ENCODE peak calls at places on chromosomes 11 and 22, in six cellular contexts. K is GM23338, H is prostate gland, J is HCT116, L is breast epithelium, U is endothelial cell of umbilical vein. Z is an unnamed sample.

GRCh38 chr22:22558972-22559603 is at the start of gene PRAME:
- DNase-seq in K (peak), H (no peak), J (peak), L (no peak), U (peak), Z (peak)

GRCh38 chr22:24503137-24503850 is 8.2 kb downstream of the UPB1 start:
- DNase-seq in K (peak), H (peak), J (peak), L (peak), U (peak), Z (peak)

GRCh38 chr11:128198206-128198605 is 389.2 kb downstream of the ETS1 start:
- DNase-seq in K (no peak), H (no peak), J (no peak), L (no peak), U (peak), Z (no peak)

GRCh38 chr11:19903620-19904069 is 191.0 kb downstream of the NAV2 start:
- DNase-seq in K (peak), H (peak), J (peak), L (peak), U (peak), Z (no peak)

GRCh38 chr22:31750365-31751284 is 693 bp upstream of the PRR14L start:
- DNase-seq in K (no peak), H (no peak), J (no peak), L (no peak), U (no peak), Z (no peak)

GRCh38 chr11:108654994-108655631 is 9.8 kb upstream of the DDX10 start:
- DNase-seq in K (peak), H (peak), J (peak), L (no peak), U (peak), Z (no peak)

GRCh38 chr22:18109410-18110193 is 1.0 kb upstream of the TUBA8 start:
- DNase-seq in K (no peak), H (no peak), J (no peak), L (no peak), U (peak), Z (peak)

GRCh38 chr11:73189315-73189714 is 28.8 kb upstream of the P2RY2 start:
- DNase-seq in K (no peak), H (no peak), J (no peak), L (no peak), U (no peak), Z (peak)

GRCh38 chr22:40388231-40388630 is 17.8 kb downstream of the SGSM3 start:
- DNase-seq in K (no peak), H (no peak), J (no peak), L (no peak), U (no peak), Z (no peak)

GRCh38 chr11:115317428-115318185 is 186.6 kb downstream of the CADM1 start:
- DNase-seq in K (no peak), H (no peak), J (no peak), L (no peak), U (no peak), Z (no peak)

GRCh38 chr11:65423516-65424199 is 1.1 kb downstream of the NEAT1 start:
- DNase-seq in K (no peak), H (no peak), J (no peak), L (no peak), U (peak), Z (peak)

GRCh38 chr11:121714356-121714755 is 261.6 kb upstream of the SORL1-AS1 start:
- DNase-seq in K (no peak), H (no peak), J (no peak), L (no peak), U (no peak), Z (no peak)

GRCh38 chr11:10108901-10109665 is 184.9 kb downstream of the SBF2 start:
- DNase-seq in K (peak), H (no peak), J (no peak), L (no peak), U (peak), Z (no peak)

GRCh38 chr22:50247748-50248147 is 2.9 kb upstream of the TUBGCP6 start:
- DNase-seq in K (peak), H (no peak), J (peak), L (no peak), U (peak), Z (no peak)

GRCh38 chr11:765025-765801 is 12.1 kb downstream of the GATD1 start:
- DNase-seq in K (peak), H (no peak), J (peak), L (peak), U (peak), Z (peak)

GRCh38 chr11:58577441-58578135 is 1.3 kb upstream of the ZFP91 start:
- DNase-seq in K (no peak), H (no peak), J (no peak), L (no peak), U (peak), Z (peak)

GRCh38 chr22:22137891-22138290 is 106.7 kb upstream of the VPREB1 start:
- DNase-seq in K (no peak), H (no peak), J (no peak), L (no peak), U (no peak), Z (no peak)

GRCh38 chr11:8262552-8263108 is 1.0 kb downstream of the LMO1 start:
- DNase-seq in K (peak), H (peak), J (no peak), L (no peak), U (peak), Z (peak)

GRCh38 chr11:110077866-110078325 is 15.3 kb upstream of the ZC3H12C start:
- DNase-seq in K (peak), H (no peak), J (no peak), L (no peak), U (peak), Z (no peak)

GRCh38 chr11:105229758-105230157 is 90.2 kb upstream of the CARD18 start:
- DNase-seq in K (no peak), H (no peak), J (no peak), L (no peak), U (no peak), Z (no peak)

GRCh38 chr11:100753144-100753543 is 66.1 kb downstream of the ARHGAP42 start:
- DNase-seq in K (peak), H (no peak), J (no peak), L (no peak), U (no peak), Z (no peak)

GRCh38 chr22:23774114-23774921 is 1.7 kb downstream of the MMP11 start:
- DNase-seq in K (no peak), H (no peak), J (no peak), L (no peak), U (no peak), Z (no peak)

GRCh38 chr11:122038543-122038942 is 77.5 kb downstream of the BLID start:
- DNase-seq in K (peak), H (no peak), J (no peak), L (no peak), U (no peak), Z (no peak)

GRCh38 chr22:47601666-47602065 is 839.2 kb downstream of the TBC1D22A start:
- DNase-seq in K (no peak), H (no peak), J (no peak), L (no peak), U (no peak), Z (peak)

GRCh38 chr11:78060533-78060932 is 3.1 kb upstream of the THRSP start:
- DNase-seq in K (no peak), H (no peak), J (no peak), L (no peak), U (no peak), Z (no peak)

GRCh38 chr11:32331792-32332191 is 103.5 kb downstream of the WT1 start:
- DNase-seq in K (no peak), H (no peak), J (no peak), L (no peak), U (no peak), Z (no peak)

DNA sequence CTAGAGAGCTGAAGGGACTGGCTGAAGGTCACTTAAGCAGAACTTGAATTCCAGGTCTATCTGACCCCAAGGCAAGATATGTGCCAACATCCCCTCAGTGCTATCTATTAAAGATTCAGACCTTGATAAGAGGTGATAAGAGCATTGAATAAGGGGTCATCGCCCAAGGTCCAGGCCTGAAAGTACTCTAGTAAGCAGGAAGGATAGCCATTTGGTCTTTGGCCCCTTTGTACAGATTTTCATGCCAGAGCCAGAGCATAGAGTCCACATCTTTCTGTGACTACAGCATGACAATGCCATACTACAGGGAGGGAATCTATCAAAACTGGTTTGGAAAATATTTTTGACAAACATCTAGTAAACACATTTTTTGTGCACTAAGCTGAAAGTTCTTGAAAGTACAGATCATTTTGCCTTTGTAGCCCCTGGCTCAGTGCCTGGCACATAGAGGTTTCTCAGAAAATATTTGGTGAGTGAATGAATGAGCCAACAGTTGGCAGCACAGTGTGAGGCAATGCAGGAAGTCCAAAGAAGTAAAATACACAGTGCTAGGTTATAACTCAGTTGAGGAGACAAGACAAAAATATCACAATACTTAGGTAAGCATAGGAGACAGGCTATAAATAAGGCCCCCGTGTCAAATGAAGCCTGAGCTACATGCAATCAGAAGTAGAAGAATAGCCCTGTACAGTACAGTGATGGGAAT is 15.1 kb upstream of the RRAS2 start:
- DNase-seq in K (no peak), H (peak), J (no peak), L (peak), U (peak), Z (no peak)
- TF ChIP-seq POLR2AphosphoS5 in K (no peak), H (peak), J (no peak), L (peak), U (no peak), Z (no peak)

DNA sequence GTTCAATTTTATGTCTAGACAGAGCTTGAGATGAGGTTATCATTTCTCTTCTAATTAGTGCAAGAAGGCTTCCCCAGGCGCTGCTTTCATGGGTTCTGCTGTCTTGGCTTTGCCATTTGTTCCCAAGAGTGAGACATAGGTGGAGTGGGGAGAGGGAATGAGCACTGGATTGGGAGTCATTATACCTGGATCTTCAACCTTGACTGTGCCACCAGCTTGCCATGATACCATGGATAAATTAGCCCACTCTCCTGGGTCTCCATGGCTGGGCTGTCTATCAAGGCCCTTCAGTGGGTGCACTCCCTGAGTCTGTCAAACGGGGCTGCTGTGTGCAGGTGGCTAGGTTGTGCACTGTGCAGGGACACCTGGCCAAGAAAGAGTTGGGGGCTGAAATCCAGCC is 15.6 kb upstream of the NECTIN1 start:
- DNase-seq in K (no peak), H (no peak), J (no peak), L (no peak), U (no peak), Z (peak)
- H3K27ac ChIP-seq in K (no peak), H (no peak), J (no peak), L (no peak), U (no peak), Z (no peak)

DNA sequence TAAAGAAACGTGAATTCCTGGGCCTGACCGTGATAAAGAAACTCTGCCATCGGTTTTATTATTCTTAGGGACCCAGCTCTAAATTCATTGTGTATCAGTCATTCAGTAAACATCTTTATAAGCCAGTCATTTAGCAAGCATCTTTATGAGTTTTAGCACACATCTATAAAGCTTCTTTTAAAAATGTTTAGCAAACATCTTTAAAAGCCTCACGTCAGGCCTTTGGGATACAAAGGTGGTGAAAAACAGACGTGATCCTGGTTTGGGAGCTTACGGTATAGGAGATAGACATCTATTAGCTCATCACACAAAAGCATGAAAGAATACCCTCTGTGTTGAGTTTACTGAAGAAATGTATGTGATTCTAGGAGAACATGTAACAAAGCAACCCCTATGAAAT is 320.2 kb downstream of the LARGE1 start:
- DNase-seq in K (no peak), H (peak), J (no peak), L (no peak), U (no peak), Z (no peak)
- H3K4me3 ChIP-seq in K (no peak), H (no peak), J (no peak), L (no peak), U (no peak), Z (no peak)

DNA sequence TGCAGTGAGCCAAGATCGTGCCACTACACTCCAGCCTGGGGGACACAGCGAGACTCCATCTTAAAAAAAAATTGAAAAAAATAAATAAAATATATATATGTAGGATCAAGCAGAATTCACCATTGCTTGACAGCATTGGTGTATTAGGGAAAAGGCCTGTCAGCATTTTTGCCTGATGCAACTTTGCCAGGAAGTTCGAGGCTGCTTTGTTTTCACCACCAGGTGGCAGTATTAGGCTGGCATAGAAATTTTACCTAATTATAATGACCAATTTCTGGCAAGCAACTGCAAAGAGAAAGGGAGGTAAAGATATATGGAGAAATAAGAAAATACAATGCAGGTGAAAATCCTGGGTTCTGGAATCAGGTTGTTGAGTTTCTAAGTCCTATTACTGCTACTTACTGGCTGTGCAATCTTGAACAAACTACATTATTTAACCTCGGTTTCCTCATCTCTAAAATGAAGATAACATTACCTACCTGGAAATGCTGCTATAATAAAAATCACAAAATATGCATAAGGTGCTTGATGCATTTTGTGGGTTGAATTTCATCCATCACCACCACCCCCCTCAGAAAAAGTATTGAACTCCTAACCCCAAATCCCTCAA is 24.7 kb downstream of the LAYN start:
- DNase-seq in K (peak), H (peak), J (peak), L (peak), U (peak), Z (no peak)
- TF ChIP-seq POLR2AphosphoS5 in K (no peak), H (peak), J (no peak), L (no peak), U (no peak), Z (peak)

GRCh38 chr22:37032134-37032534 is 12.6 kb downstream of the MPST start:
- DNase-seq in K (no peak), H (no peak), J (no peak), L (no peak), U (no peak), Z (no peak)

GRCh38 chr22:37037669-37038068 is 13.9 kb upstream of the KCTD17 start:
- DNase-seq in K (no peak), H (no peak), J (no peak), L (no peak), U (no peak), Z (no peak)

GRCh38 chr22:37032535-37033460 is 13.3 kb downstream of the MPST start:
- DNase-seq in K (peak), H (peak), J (no peak), L (peak), U (no peak), Z (no peak)

GRCh38 chr22:37033605-37034430 is 14.3 kb downstream of the MPST start:
- DNase-seq in K (no peak), H (no peak), J (no peak), L (no peak), U (no peak), Z (no peak)

GRCh38 chr22:37036655-37037377 is 14.7 kb upstream of the KCTD17 start:
- DNase-seq in K (no peak), H (no peak), J (no peak), L (no peak), U (no peak), Z (no peak)
- H3K27ac ChIP-seq in K (no peak), H (no peak), J (no peak), L (no peak), U (no peak), Z (no peak)